ENCODE peak calls at places on chromosomes 12 and 14, in eight cellular contexts. N, C, D, H, B, E, F and R are unnamed samples.

GRCh38 chr14:45559626-45560025 is 306.6 kb upstream of the MIS18BP1 start:
- DNase-seq in N (no peak), C (no peak), D (peak; percentile 53), H (no peak), B (no peak), E (no peak), F (no peak), R (no peak)

GRCh38 chr12:112798019-112798760 is 6.6 kb downstream of the RPH3A start:
- DNase-seq in N (no peak), C (no peak), D (no peak), H (peak; percentile 3), B (no peak), E (no peak), F (no peak), R (no peak)

GRCh38 chr12:86148071-86148470 is 108.1 kb downstream of the MGAT4C start:
- DNase-seq in N (no peak), C (no peak), D (no peak), H (no peak), B (no peak), E (no peak), F (no peak), R (no peak)

GRCh38 chr14:91115986-91116385 is 2.1 kb downstream of the DGLUCY start:
- DNase-seq in N (no peak), C (no peak), D (no peak), H (peak; percentile 18), B (no peak), E (no peak), F (no peak), R (no peak)

GRCh38 chr14:34766060-34766459 is 51.7 kb upstream of the CFL2 start:
- DNase-seq in N (no peak), C (no peak), D (no peak), H (no peak), B (no peak), E (no peak), F (no peak), R (no peak)

GRCh38 chr12:92987846-92988621 is 58.9 kb upstream of the EEA1 start:
- DNase-seq in N (no peak), C (no peak), D (peak; percentile 16), H (peak; percentile 34), B (peak; percentile 48), E (no peak), F (peak; percentile 25), R (peak; percentile 32)

GRCh38 chr14:73741386-73741875 is 27.2 kb upstream of the PNMA1 start:
- DNase-seq in N (no peak), C (peak; percentile 79), D (peak; percentile 71), H (peak; percentile 97), B (peak; percentile 90), E (no peak), F (peak; percentile 79), R (peak; percentile 74)

GRCh38 chr12:13992585-13992984 is 11.2 kb upstream of the GRIN2B start:
- DNase-seq in N (no peak), C (no peak), D (no peak), H (no peak), B (no peak), E (no peak), F (no peak), R (no peak)

GRCh38 chr12:123986374-123986920 is 13.4 kb downstream of the ZNF664 start:
- DNase-seq in N (no peak), C (no peak), D (no peak), H (no peak), B (no peak), E (no peak), F (no peak), R (no peak)

GRCh38 chr12:122917508-122918227 is 21.7 kb upstream of the VPS37B start:
- DNase-seq in N (no peak), C (no peak), D (no peak), H (no peak), B (peak; percentile 70), E (no peak), F (peak; percentile 56), R (peak; percentile 70)

GRCh38 chr12:52739963-52740362 is 36.6 kb upstream of the KRT77 start:
- DNase-seq in N (no peak), C (no peak), D (no peak), H (no peak), B (no peak), E (no peak), F (no peak), R (no peak)

GRCh38 chr12:19915392-19916192 is 452.7 kb upstream of the PDE3A start:
- DNase-seq in N (no peak), C (no peak), D (peak; percentile 68), H (peak; percentile 85), B (no peak), E (peak; percentile 64), F (no peak), R (no peak)

GRCh38 chr14:75213172-75213571 is 36.8 kb upstream of the TMED10 start:
- DNase-seq in N (no peak), C (no peak), D (no peak), H (no peak), B (no peak), E (no peak), F (no peak), R (no peak)

GRCh38 chr12:82789674-82790073 is 103.0 kb downstream of the TMTC2 start:
- DNase-seq in N (no peak), C (no peak), D (no peak), H (no peak), B (no peak), E (no peak), F (no peak), R (no peak)

GRCh38 chr12:46386877-46387629 is 14.5 kb upstream of the SLC38A2 start:
- DNase-seq in N (no peak), C (no peak), D (peak; percentile 67), H (no peak), B (peak; percentile 66), E (no peak), F (peak; percentile 48), R (no peak)

GRCh38 chr12:72000969-72001648 is 62.5 kb downstream of the TPH2 start:
- DNase-seq in N (no peak), C (no peak), D (no peak), H (no peak), B (no peak), E (no peak), F (no peak), R (no peak)

GRCh38 chr14:23385244-23385643 is 8.4 kb downstream of the CMTM5 start:
- DNase-seq in N (no peak), C (no peak), D (no peak), H (no peak), B (no peak), E (no peak), F (no peak), R (no peak)

DNA sequence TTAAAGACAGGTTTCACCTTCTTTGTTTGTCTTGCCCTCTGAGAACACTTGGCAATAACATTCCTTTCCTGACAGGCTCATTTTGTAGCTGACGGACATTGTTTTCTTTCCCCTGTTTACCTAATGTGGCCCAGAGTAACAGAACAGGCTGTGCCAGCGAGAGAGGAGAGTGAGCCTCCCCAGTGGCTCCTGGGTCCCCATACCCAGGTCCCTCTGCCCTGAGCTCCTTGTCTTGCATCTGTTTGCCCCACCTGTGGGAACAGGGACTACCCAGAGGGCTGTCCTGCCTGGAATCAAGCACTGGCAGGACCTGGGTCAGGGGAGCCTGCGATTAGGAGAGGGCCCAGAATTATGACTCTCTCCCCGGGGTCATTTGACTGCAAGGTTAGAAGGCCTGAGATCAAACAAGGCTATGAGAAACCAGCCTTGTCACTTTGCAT is 222.9 kb downstream of the ZFP36L1 start:
- DNase-seq in N (no peak), C (no peak), D (no peak), H (peak; percentile 88), B (no peak), E (no peak), F (no peak), R (no peak)
- H3K4me1 ChIP-seq in N (no peaks in the 10 kb centered on the region), C (peaks cover 6% of the 10 kb centered on the region), D (no peaks in the 10 kb centered on the region), H (peaks cover 32% of the 10 kb centered on the region), B (peaks cover 5% of the 10 kb centered on the region), E (no peaks in the 10 kb centered on the region), F (peaks cover 39% of the 10 kb centered on the region), R (peaks cover 2% of the 10 kb centered on the region)

GRCh38 chr14:56539862-56540261 is 39.7 kb upstream of the TMEM260 start:
- DNase-seq in N (no peak), C (no peak), D (no peak), H (no peak), B (no peak), E (no peak), F (no peak), R (no peak)
- H3K4me1 ChIP-seq in N (no peaks in the 10 kb centered on the region), C (no peaks in the 10 kb centered on the region), D (no peaks in the 10 kb centered on the region), H (no peaks in the 10 kb centered on the region), B (no peaks in the 10 kb centered on the region), E (no peaks in the 10 kb centered on the region), F (no peaks in the 10 kb centered on the region), R (no peaks in the 10 kb centered on the region)

GRCh38 chr12:49665384-49665783 is 41.8 kb downstream of the FMNL3 start:
- DNase-seq in N (no peak), C (no peak), D (no peak), H (no peak), B (peak; percentile 59), E (no peak), F (no peak), R (no peak)

GRCh38 chr12:49664591-49665146 is 41.3 kb downstream of the PRPF40B start:
- DNase-seq in N (no peak), C (no peak), D (no peak), H (peak; percentile 89), B (peak; percentile 55), E (peak; percentile 27), F (no peak), R (no peak)

GRCh38 chr12:49661191-49661590 is 37.8 kb downstream of the PRPF40B start:
- DNase-seq in N (no peak), C (no peak), D (no peak), H (no peak), B (no peak), E (no peak), F (no peak), R (no peak)

GRCh38 chr12:49664167-49664566 is 40.8 kb downstream of the PRPF40B start:
- DNase-seq in N (no peak), C (no peak), D (no peak), H (no peak), B (no peak), E (no peak), F (no peak), R (no peak)

GRCh38 chr12:49662998-49663843 is 39.9 kb downstream of the PRPF40B start:
- DNase-seq in N (peak; percentile 35), C (peak; percentile 88), D (peak; percentile 83), H (peak; percentile 95), B (peak; percentile 88), E (peak; percentile 50), F (peak; percentile 80), R (peak; percentile 61)
- H3K4me1 ChIP-seq in N (peaks cover 3% of the 10 kb centered on the region), C (peaks cover 62% of the 10 kb centered on the region), D (peaks cover 17% of the 10 kb centered on the region), H (peaks cover 48% of the 10 kb centered on the region), B (peaks cover 32% of the 10 kb centered on the region), E (peaks cover 14% of the 10 kb centered on the region), F (peaks cover 95% of the 10 kb centered on the region), R (peaks cover 22% of the 10 kb centered on the region)

DNA sequence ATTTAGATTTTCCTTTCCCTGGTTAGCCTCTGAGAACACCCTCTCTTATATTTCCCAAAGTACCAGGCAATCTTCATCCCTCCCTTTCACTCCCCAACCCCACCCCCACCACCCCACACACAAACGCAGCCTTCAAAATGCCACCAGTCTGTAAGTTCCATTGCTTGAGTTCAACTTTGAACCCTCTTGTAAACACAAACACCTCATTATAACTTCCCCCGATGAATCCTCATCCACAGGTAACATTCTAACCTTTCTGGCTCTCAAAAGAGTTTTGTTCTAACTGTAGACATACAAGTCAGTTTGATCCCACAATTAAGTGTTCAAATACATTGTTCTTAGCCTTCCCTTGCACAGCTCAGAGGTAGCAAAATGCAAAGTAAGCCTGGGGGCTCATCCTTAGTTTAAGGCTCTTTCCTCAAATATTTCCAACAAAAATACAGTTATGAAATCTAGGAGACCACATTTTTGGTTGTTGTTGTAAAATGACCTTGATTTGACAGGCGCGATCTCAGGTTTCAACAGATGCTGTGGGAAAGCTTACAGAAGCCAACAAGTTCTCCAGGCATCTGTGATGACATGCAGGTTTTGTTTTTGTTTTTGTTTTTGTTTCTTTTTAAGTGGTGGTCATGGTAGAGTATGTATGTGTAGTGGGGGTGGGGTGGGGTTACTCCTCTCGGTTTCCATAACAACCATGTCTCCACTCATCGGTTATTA is 199.6 kb upstream of the FOXN3 start:
- DNase-seq in N (no peak), C (peak; percentile 78), D (peak; percentile 75), H (peak; percentile 28), B (no peak), E (no peak), F (no peak), R (no peak)
- H3K4me1 ChIP-seq in N (peaks cover 5% of the 10 kb centered on the region), C (peaks cover 62% of the 10 kb centered on the region), D (peaks cover 54% of the 10 kb centered on the region), H (peaks cover 28% of the 10 kb centered on the region), B (peaks cover 6% of the 10 kb centered on the region), E (no peaks in the 10 kb centered on the region), F (peaks cover 55% of the 10 kb centered on the region), R (peaks cover 10% of the 10 kb centered on the region)